ENCODE peak calls at places on chromosomes 6 and 20, in seven cellular contexts. S is prostate gland; T is effector memory CD4-positive, alpha-beta T cell; Q is ascending aorta; P is psoas muscle; H is Peyer's patch; M is CD8-positive, alpha-beta T cell. Y is an unnamed sample.

GRCh38 chr20:50456452-50457324 is 53.5 kb upstream of the PTPN1 start:
- DNase-seq in S (no peak), T (no peak), Q (no peak), P (no peak), H (no peak), M (no peak), Y (no peak)

GRCh38 chr20:50034567-50035170 is 51.9 kb downstream of the SNAI1 start:
- DNase-seq in S (no peak), T (no peak), Q (peak; percentile 65), P (no peak), H (no peak), M (no peak), Y (no peak)

GRCh38 chr6:170371091-170371490 is 64.5 kb downstream of the FAM120B start:
- DNase-seq in S (no peak), T (no peak), Q (no peak), P (no peak), H (no peak), M (no peak), Y (no peak)

GRCh38 chr6:89934685-89935366 is 40.6 kb downstream of the GJA10 start:
- DNase-seq in S (no peak), T (no peak), Q (no peak), P (no peak), H (no peak), M (no peak), Y (no peak)

GRCh38 chr6:143556529-143556928 is 45.0 kb upstream of the FUCA2 start:
- DNase-seq in S (no peak), T (no peak), Q (no peak), P (no peak), H (no peak), M (no peak), Y (no peak)

GRCh38 chr20:12808006-12808567 is 200.7 kb upstream of the SPTLC3 start:
- DNase-seq in S (no peak), T (no peak), Q (no peak), P (no peak), H (no peak), M (no peak), Y (no peak)

GRCh38 chr6:43981363-43981990 is 145.8 kb downstream of the MRPL14 start:
- DNase-seq in S (no peak), T (no peak), Q (no peak), P (no peak), H (no peak), M (no peak), Y (no peak)

GRCh38 chr6:105072799-105073199 is 107.0 kb downstream of the POPDC3 start:
- DNase-seq in S (no peak), T (no peak), Q (no peak), P (no peak), H (no peak), M (no peak), Y (no peak)

GRCh38 chr20:11394145-11394833 is 523.4 kb upstream of the BTBD3 start:
- DNase-seq in S (no peak), T (no peak), Q (no peak), P (no peak), H (no peak), M (no peak), Y (no peak)

GRCh38 chr6:87817226-87817625 is 115.2 kb upstream of the AKIRIN2 start:
- DNase-seq in S (no peak), T (no peak), Q (no peak), P (no peak), H (no peak), M (no peak), Y (no peak)

GRCh38 chr6:53916804-53917463 is 122.1 kb downstream of the LRRC1 start:
- DNase-seq in S (no peak), T (no peak), Q (no peak), P (no peak), H (no peak), M (no peak), Y (no peak)

GRCh38 chr20:60192351-60192750 is 234.1 kb downstream of the CDH26 start:
- DNase-seq in S (no peak), T (no peak), Q (no peak), P (no peak), H (no peak), M (no peak), Y (no peak)

DNA sequence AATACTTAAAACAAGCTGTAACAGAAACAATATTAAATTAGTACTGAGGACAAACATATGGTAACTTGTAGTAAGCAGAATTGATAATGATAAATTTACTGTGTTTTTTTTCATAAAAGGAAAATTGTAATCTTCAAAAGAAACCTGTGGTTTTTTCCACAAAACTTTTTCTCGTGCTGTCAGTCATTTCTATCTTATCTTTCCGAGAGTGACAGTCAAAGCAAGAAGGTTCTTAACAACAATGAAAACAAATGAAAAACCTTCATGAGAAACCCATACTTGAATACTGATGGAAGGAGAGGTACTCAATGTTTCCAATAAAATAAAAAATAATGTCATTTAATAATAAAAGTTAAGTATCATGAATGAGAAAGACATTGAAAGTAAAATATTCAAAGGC is 174.0 kb downstream of the TBC1D32 start:
- DNase-seq in S (no peak), T (no peak), Q (no peak), P (no peak), H (no peak), M (no peak), Y (no peak)
- H3K4me3 ChIP-seq in S (no peak overlapping the region), T (no peak overlapping the region), Q (no peak overlapping the region), P (no peak overlapping the region), H (no peak overlapping the region), M (no peak overlapping the region), Y (no peak overlapping the region)

DNA sequence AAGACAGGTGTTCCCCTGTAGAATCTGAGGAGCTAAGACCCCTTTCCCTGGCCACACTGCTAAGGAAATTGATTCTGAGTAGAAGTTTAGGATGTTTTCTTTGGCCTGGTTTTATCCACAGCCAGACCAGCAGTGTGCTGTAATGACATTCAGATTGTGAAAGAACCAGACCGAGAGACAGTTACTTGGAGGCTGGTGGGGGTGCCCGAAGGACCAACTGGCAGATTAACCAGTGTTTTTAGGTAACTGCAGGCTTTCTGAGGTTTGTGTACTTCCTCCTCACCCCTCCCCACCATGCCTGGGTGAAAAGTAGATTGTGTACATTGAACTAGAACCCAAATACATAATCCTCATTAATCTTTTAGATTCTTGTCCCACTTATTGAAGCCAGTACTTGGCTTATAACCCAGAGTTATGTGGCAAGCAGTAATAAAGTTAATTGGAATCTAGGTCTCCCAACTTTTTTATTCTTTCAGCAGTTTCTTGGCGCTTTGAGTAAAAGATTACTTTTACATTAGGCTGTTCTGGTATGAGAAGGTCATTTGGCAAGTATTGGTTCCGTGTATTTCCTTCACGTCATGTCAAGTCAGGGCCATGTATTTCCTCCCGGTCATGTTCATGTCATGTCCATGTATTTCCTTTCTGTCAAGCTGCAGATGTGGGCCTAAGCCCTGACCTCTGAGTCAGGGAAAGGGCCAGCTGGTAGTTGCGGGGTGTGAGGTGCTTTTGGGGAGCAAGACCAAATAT is 93.7 kb downstream of the TCP11 start:
- DNase-seq in S (no peak), T (no peak), Q (no peak), P (no peak), H (no peak), M (no peak), Y (no peak)
- H3K4me1 ChIP-seq in S (peaks cover 6% of the 10 kb centered on the region), T (peaks cover 4% of the 10 kb centered on the region), Q (peaks cover 53% of the 10 kb centered on the region), P (peaks cover 56% of the 10 kb centered on the region), H (no peaks in the 10 kb centered on the region), M (peaks cover 17% of the 10 kb centered on the region), Y (no peaks in the 10 kb centered on the region)

GRCh38 chr6:158797331-158798202 is 21.6 kb downstream of the EZR start:
- DNase-seq in S (no peak), T (no peak), Q (no peak), P (no peak), H (no peak), M (no peak), Y (no peak)

GRCh38 chr6:158795516-158795915 is 23.7 kb downstream of the EZR start:
- DNase-seq in S (no peak), T (no peak), Q (no peak), P (no peak), H (no peak), M (no peak), Y (peak; percentile 76)

GRCh38 chr6:158789115-158789917 is 29.9 kb downstream of the EZR start:
- DNase-seq in S (no peak), T (peak; percentile 44), Q (no peak), P (no peak), H (peak; percentile 79), M (peak; percentile 83), Y (peak; percentile 51)

GRCh38 chr6:158796353-158796752 is 22.8 kb downstream of the EZR start:
- DNase-seq in S (no peak), T (no peak), Q (no peak), P (no peak), H (no peak), M (no peak), Y (no peak)

GRCh38 chr6:158793432-158793831 is 25.7 kb downstream of the EZR start:
- DNase-seq in S (no peak), T (no peak), Q (no peak), P (no peak), H (no peak), M (no peak), Y (peak; percentile 50)
- H3K27ac ChIP-seq in S (no peak overlapping the region), T (no peak overlapping the region), Q (no peak overlapping the region), P (no peak overlapping the region), H (no peak overlapping the region), M (no peak overlapping the region), Y (no peak overlapping the region)

GRCh38 chr6:161233986-161234620 is 39.8 kb downstream of the AGPAT4 start:
- DNase-seq in S (no peak), T (no peak), Q (no peak), P (peak; percentile 83), H (no peak), M (no peak), Y (no peak)
- H3K4me3 ChIP-seq in S (no peak overlapping the region), T (no peak overlapping the region), Q (no peak overlapping the region), P (no peak overlapping the region), H (no peak overlapping the region), M (no peak overlapping the region), Y (no peak overlapping the region)

DNA sequence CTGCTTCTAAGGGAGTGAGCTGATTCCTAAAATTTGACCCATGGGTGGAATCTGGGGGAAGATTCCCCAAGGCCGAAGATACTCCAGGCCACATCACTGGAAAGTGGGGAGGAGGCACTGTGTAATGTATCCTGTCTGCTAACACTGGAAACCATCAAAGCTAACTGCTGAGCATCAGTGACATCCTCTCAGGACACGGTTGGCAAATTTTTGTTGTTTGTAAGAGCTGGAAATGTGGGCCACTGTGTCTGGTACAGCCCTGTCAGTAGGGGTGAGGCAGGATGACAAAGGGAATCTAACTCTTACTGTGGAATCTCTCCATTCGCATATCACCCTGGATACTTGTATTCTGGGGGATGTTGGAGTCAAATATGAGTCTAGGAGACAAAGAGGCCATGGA is 17.0 kb upstream of the CLPSL2 start:
- DNase-seq in S (no peak), T (no peak), Q (no peak), P (no peak), H (no peak), M (no peak), Y (no peak)
- H3K4me1 ChIP-seq in S (no peaks in the 10 kb centered on the region), T (no peaks in the 10 kb centered on the region), Q (no peaks in the 10 kb centered on the region), P (no peaks in the 10 kb centered on the region), H (no peaks in the 10 kb centered on the region), M (no peaks in the 10 kb centered on the region), Y (no peaks in the 10 kb centered on the region)

GRCh38 chr6:3341467-3341866 is 82.7 kb downstream of the PSMG4 start:
- DNase-seq in S (no peak), T (no peak), Q (no peak), P (peak; percentile 73), H (no peak), M (no peak), Y (no peak)
- H3K27ac ChIP-seq in S (no peak overlapping the region), T (no peak overlapping the region), Q (no peak overlapping the region), P (peak overlapping the region; percentile 72), H (peak overlapping the region; percentile 58), M (no peak overlapping the region), Y (no peak overlapping the region)

DNA sequence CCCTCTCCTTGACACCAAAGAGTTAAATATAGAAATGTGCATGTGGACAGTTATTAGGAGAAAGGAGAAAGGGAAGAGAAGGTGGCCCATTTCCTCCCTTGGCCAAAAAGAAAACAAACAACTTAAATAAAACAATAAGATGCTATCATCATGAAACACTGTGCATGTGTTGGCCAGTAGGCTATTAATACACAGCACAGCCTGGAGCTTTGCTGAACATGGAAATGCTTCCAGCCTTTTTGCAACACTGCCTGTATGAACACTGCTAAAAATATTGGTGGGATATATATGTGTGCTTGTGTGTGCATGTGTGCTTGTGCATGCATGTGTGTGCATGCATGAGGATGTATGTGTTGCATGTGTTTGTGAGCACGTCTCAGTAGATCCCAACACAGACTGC is 100.4 kb downstream of the LY86 start:
- DNase-seq in S (no peak), T (no peak), Q (no peak), P (no peak), H (no peak), M (no peak), Y (no peak)
- H3K4me3 ChIP-seq in S (no peak overlapping the region), T (no peak overlapping the region), Q (no peak overlapping the region), P (no peak overlapping the region), H (no peak overlapping the region), M (no peak overlapping the region), Y (no peak overlapping the region)